ENCODE peak calls at places on chromosomes 7 and 10, in seven cellular contexts. One of them, this sample, is unnamed.

GRCh38 chr7:45399069-45399468 is 175.1 kb upstream of the ADCY1 start:
- DNase-seq in foreskin fibroblast: no peak
- DNase-seq in lower lobe of right lung: no peak
- DNase-seq in uterus: no peak
- DNase-seq in AG10803: no peak
- DNase-seq in CD8-positive, alpha-beta T cell: no peak
- DNase-seq in body of pancreas: no peak
- DNase-seq in this sample: no peak

GRCh38 chr10:120979435-120980315 is 128.5 kb downstream of the WDR11 start:
- DNase-seq in lower lobe of right lung: peak
- DNase-seq in CD8-positive, alpha-beta T cell: no peak
- DNase-seq in body of pancreas: peak
- DNase-seq in AG10803: no peak
- DNase-seq in foreskin fibroblast: no peak
- DNase-seq in uterus: peak
- DNase-seq in this sample: no peak

GRCh38 chr10:75569506-75569905 is 138.1 kb downstream of the LRMDA start:
- DNase-seq in CD8-positive, alpha-beta T cell: no peak
- DNase-seq in uterus: peak
- DNase-seq in lower lobe of right lung: no peak
- DNase-seq in AG10803: no peak
- DNase-seq in foreskin fibroblast: no peak
- DNase-seq in body of pancreas: no peak
- DNase-seq in this sample: no peak

GRCh38 chr7:81457858-81458522 is 311.9 kb downstream of the HGF start:
- DNase-seq in body of pancreas: no peak
- DNase-seq in lower lobe of right lung: no peak
- DNase-seq in foreskin fibroblast: peak
- DNase-seq in AG10803: peak
- DNase-seq in CD8-positive, alpha-beta T cell: no peak
- DNase-seq in uterus: no peak
- DNase-seq in this sample: no peak

GRCh38 chr10:29886299-29886698 is 173.1 kb downstream of the JCAD start:
- DNase-seq in CD8-positive, alpha-beta T cell: no peak
- DNase-seq in uterus: no peak
- DNase-seq in lower lobe of right lung: no peak
- DNase-seq in body of pancreas: no peak
- DNase-seq in foreskin fibroblast: no peak
- DNase-seq in AG10803: no peak
- DNase-seq in this sample: no peak

GRCh38 chr7:13262929-13263530 is 575.6 kb downstream of the ARL4A start:
- DNase-seq in CD8-positive, alpha-beta T cell: no peak
- DNase-seq in AG10803: peak
- DNase-seq in foreskin fibroblast: peak
- DNase-seq in uterus: no peak
- DNase-seq in lower lobe of right lung: no peak
- DNase-seq in body of pancreas: no peak
- DNase-seq in this sample: no peak

GRCh38 chr10:101394522-101395133 is 40.7 kb downstream of the BTRC start:
- DNase-seq in body of pancreas: no peak
- DNase-seq in foreskin fibroblast: no peak
- DNase-seq in CD8-positive, alpha-beta T cell: no peak
- DNase-seq in AG10803: no peak
- DNase-seq in lower lobe of right lung: no peak
- DNase-seq in uterus: no peak
- DNase-seq in this sample: no peak

GRCh38 chr10:114876602-114877300 is 55.2 kb downstream of the FHIP2A start:
- DNase-seq in CD8-positive, alpha-beta T cell: no peak
- DNase-seq in foreskin fibroblast: peak
- DNase-seq in body of pancreas: peak
- DNase-seq in lower lobe of right lung: peak
- DNase-seq in AG10803: peak
- DNase-seq in uterus: peak
- DNase-seq in this sample: no peak

GRCh38 chr10:119742988-119743646 is 17.3 kb downstream of the INPP5F start:
- DNase-seq in uterus: no peak
- DNase-seq in foreskin fibroblast: no peak
- DNase-seq in lower lobe of right lung: no peak
- DNase-seq in CD8-positive, alpha-beta T cell: no peak
- DNase-seq in AG10803: no peak
- DNase-seq in body of pancreas: no peak
- DNase-seq in this sample: no peak

GRCh38 chr7:93156884-93157283 is 8.7 kb upstream of the SAMD9L start:
- DNase-seq in AG10803: peak
- DNase-seq in lower lobe of right lung: no peak
- DNase-seq in CD8-positive, alpha-beta T cell: no peak
- DNase-seq in foreskin fibroblast: no peak
- DNase-seq in uterus: no peak
- DNase-seq in body of pancreas: no peak
- DNase-seq in this sample: no peak

GRCh38 chr10:110275140-110275729 is 29.5 kb downstream of the SMNDC1 start:
- DNase-seq in uterus: no peak
- DNase-seq in CD8-positive, alpha-beta T cell: no peak
- DNase-seq in foreskin fibroblast: no peak
- DNase-seq in body of pancreas: no peak
- DNase-seq in AG10803: no peak
- DNase-seq in lower lobe of right lung: no peak
- DNase-seq in this sample: no peak

GRCh38 chr7:140017543-140017942 is 45.2 kb downstream of the PARP12 start:
- DNase-seq in uterus: no peak
- DNase-seq in CD8-positive, alpha-beta T cell: no peak
- DNase-seq in body of pancreas: no peak
- DNase-seq in foreskin fibroblast: no peak
- DNase-seq in AG10803: no peak
- DNase-seq in lower lobe of right lung: no peak
- DNase-seq in this sample: no peak

GRCh38 chr10:3624367-3624766 is 160.6 kb downstream of the KLF6 start:
- DNase-seq in body of pancreas: no peak
- DNase-seq in lower lobe of right lung: no peak
- DNase-seq in AG10803: peak
- DNase-seq in CD8-positive, alpha-beta T cell: no peak
- DNase-seq in foreskin fibroblast: peak
- DNase-seq in uterus: no peak
- DNase-seq in this sample: peak

GRCh38 chr7:101171442-101171837 is 6.1 kb upstream of the VGF start:
- DNase-seq in CD8-positive, alpha-beta T cell: no peak
- DNase-seq in body of pancreas: no peak
- DNase-seq in AG10803: no peak
- DNase-seq in uterus: no peak
- DNase-seq in lower lobe of right lung: no peak
- DNase-seq in foreskin fibroblast: no peak
- DNase-seq in this sample: no peak

GRCh38 chr10:42551582-42552187 is 86.7 kb downstream of the ZNF33B start:
- DNase-seq in foreskin fibroblast: peak
- DNase-seq in CD8-positive, alpha-beta T cell: no peak
- DNase-seq in AG10803: peak
- DNase-seq in lower lobe of right lung: no peak
- DNase-seq in body of pancreas: no peak
- DNase-seq in uterus: no peak
- DNase-seq in this sample: no peak

GRCh38 chr7:30074422-30075030 is 46.3 kb downstream of the PLEKHA8 start:
- DNase-seq in foreskin fibroblast: no peak
- DNase-seq in lower lobe of right lung: no peak
- DNase-seq in uterus: no peak
- DNase-seq in body of pancreas: no peak
- DNase-seq in AG10803: peak
- DNase-seq in CD8-positive, alpha-beta T cell: no peak
- DNase-seq in this sample: no peak

GRCh38 chr10:6669269-6669859 is 89.3 kb upstream of the PRKCQ start:
- DNase-seq in CD8-positive, alpha-beta T cell: no peak
- DNase-seq in foreskin fibroblast: peak
- DNase-seq in lower lobe of right lung: no peak
- DNase-seq in uterus: no peak
- DNase-seq in body of pancreas: no peak
- DNase-seq in AG10803: peak
- DNase-seq in this sample: no peak

GRCh38 chr7:18499407-18500197 is 4.1 kb downstream of the HDAC9 start:
- DNase-seq in CD8-positive, alpha-beta T cell: no peak
- DNase-seq in body of pancreas: peak
- DNase-seq in AG10803: peak
- DNase-seq in foreskin fibroblast: no peak
- DNase-seq in lower lobe of right lung: no peak
- DNase-seq in uterus: no peak
- DNase-seq in this sample: no peak

GRCh38 chr7:83410989-83411591 is 237.8 kb downstream of the SEMA3E start:
- DNase-seq in lower lobe of right lung: no peak
- DNase-seq in uterus: no peak
- DNase-seq in body of pancreas: peak
- DNase-seq in foreskin fibroblast: peak
- DNase-seq in CD8-positive, alpha-beta T cell: no peak
- DNase-seq in AG10803: peak
- DNase-seq in this sample: peak

GRCh38 chr10:84237199-84238051 is 3.9 kb downstream of the LRIT1 start:
- DNase-seq in lower lobe of right lung: no peak
- DNase-seq in AG10803: no peak
- DNase-seq in foreskin fibroblast: no peak
- DNase-seq in body of pancreas: no peak
- DNase-seq in uterus: no peak
- DNase-seq in CD8-positive, alpha-beta T cell: no peak
- DNase-seq in this sample: no peak

GRCh38 chr10:59762505-59762904 is 9.2 kb upstream of the MRLN start:
- DNase-seq in lower lobe of right lung: no peak
- DNase-seq in CD8-positive, alpha-beta T cell: no peak
- DNase-seq in AG10803: no peak
- DNase-seq in body of pancreas: no peak
- DNase-seq in foreskin fibroblast: no peak
- DNase-seq in uterus: no peak
- DNase-seq in this sample: no peak

DNA sequence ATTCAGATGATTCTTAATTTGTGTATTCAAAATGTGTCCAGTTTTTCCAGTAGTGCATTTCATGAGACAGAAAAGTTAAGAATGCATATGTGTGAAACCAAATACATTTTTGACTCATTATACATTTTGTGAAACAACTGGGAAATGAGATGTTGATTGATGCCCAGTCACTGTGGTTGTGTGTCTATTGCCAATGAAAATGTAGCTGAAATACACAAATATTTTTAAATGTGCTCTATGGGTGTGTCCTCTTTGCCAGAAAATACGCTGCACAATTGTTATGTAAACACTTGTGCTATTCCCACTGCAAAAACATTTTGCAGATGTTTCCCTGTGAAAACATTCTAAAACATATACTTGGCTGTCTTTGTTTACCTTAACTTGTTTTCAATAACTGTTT is 395.2 kb downstream of the TFEC start:
- DNase-seq in body of pancreas: no peak
- DNase-seq in lower lobe of right lung: no peak
- DNase-seq in AG10803: peak
- DNase-seq in CD8-positive, alpha-beta T cell: no peak
- DNase-seq in foreskin fibroblast: no peak
- DNase-seq in uterus: no peak
- DNase-seq in this sample: no peak
- TF ChIP-seq CTCF in body of pancreas: no peak
- TF ChIP-seq CTCF in lower lobe of right lung: no peak
- TF ChIP-seq CTCF in AG10803: no peak
- TF ChIP-seq CTCF in CD8-positive, alpha-beta T cell: no peak
- TF ChIP-seq CTCF in foreskin fibroblast: no peak
- TF ChIP-seq CTCF in uterus: no peak
- TF ChIP-seq CTCF in this sample: no peak

GRCh38 chr7:110521357-110521756 is 569.6 kb upstream of the LRRN3 start:
- DNase-seq in foreskin fibroblast: no peak
- DNase-seq in CD8-positive, alpha-beta T cell: no peak
- DNase-seq in lower lobe of right lung: no peak
- DNase-seq in body of pancreas: no peak
- DNase-seq in AG10803: no peak
- DNase-seq in uterus: no peak
- DNase-seq in this sample: no peak
- H3K4me3 ChIP-seq in foreskin fibroblast: no peak
- H3K4me3 ChIP-seq in CD8-positive, alpha-beta T cell: no peak
- H3K4me3 ChIP-seq in lower lobe of right lung: no peak
- H3K4me3 ChIP-seq in body of pancreas: no peak
- H3K4me3 ChIP-seq in AG10803: no peak
- H3K4me3 ChIP-seq in uterus: no peak
- H3K4me3 ChIP-seq in this sample: no peak

DNA sequence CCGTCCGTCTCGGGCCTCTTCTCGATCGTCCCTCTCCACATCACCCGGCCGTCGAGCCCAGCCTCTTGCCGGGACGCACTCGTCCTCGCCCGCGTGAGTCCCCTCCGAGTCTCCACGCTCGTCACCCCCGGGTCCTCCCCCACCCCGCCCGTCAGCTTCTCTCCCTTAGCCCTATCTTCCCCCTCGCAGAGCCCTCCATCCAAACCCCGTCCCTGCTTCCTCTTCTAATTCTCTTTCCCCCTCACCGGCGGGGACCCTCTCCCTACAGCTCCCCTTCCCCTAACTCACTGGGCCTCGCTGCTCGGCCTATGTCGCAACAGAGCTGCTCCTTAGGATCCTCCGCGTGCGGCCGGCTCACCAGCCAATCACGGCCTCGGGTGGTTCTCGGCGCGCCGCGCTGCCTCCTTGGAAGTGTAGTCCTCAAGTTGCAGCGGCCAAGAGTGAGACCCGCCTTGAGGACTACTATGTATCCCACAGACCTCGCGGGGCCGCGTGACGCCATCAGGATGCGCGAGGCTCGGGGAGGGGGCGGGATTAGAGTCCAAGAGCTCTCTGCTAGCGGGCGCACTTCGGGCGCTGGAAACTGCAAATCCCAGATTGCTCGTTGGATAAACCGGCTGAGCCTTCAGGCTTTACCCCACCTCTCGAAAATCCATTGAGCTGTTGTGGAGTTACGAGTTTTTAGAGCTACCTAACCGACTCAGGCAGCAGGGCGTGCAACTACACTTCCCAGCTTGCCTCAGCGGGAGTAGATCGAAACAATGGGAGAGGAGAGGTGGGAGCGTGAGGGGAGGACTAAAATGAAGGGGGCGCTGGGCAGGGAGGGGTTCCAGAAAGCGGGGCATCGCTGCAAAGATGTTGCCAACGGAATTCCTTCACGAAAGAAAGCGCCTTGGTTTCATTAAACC is at the start of gene ABCF2:
- DNase-seq in AG10803: peak
- DNase-seq in body of pancreas: peak
- DNase-seq in uterus: peak
- DNase-seq in foreskin fibroblast: peak
- DNase-seq in CD8-positive, alpha-beta T cell: peak
- DNase-seq in lower lobe of right lung: peak
- DNase-seq in this sample: peak
- TF ChIP-seq CTCF in AG10803: no peak
- TF ChIP-seq CTCF in body of pancreas: no peak
- TF ChIP-seq CTCF in uterus: no peak
- TF ChIP-seq CTCF in foreskin fibroblast: no peak
- TF ChIP-seq CTCF in CD8-positive, alpha-beta T cell: no peak
- TF ChIP-seq CTCF in lower lobe of right lung: no peak
- TF ChIP-seq CTCF in this sample: no peak

GRCh38 chr7:94368371-94368791 is 26.3 kb upstream of the COL1A2 start:
- DNase-seq in foreskin fibroblast: peak
- DNase-seq in AG10803: peak
- DNase-seq in lower lobe of right lung: no peak
- DNase-seq in CD8-positive, alpha-beta T cell: no peak
- DNase-seq in body of pancreas: peak
- DNase-seq in uterus: peak
- DNase-seq in this sample: no peak
- H3K4me3 ChIP-seq in foreskin fibroblast: peak
- H3K4me3 ChIP-seq in AG10803: peak
- H3K4me3 ChIP-seq in lower lobe of right lung: peak
- H3K4me3 ChIP-seq in CD8-positive, alpha-beta T cell: no peak
- H3K4me3 ChIP-seq in body of pancreas: no peak
- H3K4me3 ChIP-seq in uterus: no peak
- H3K4me3 ChIP-seq in this sample: no peak